ENCODE peak calls at places on chromosomes 12 and 14, in nine cellular contexts. T, J, M, D, S, F, I, Y and C are unnamed samples.

GRCh38 chr12:8532045-8532444 is 8.7 kb downstream of the CLEC4E start:
- DNase-seq in I (no peak), J (no peak), Y (no peak), S (no peak), M (no peak), T (no peak), F (no peak), D (no peak), C (no peak)

GRCh38 chr14:23513466-23514008 is 38.0 kb downstream of the ZFHX2 start:
- DNase-seq in F (no peak), J (no peak), D (no peak), Y (no peak), S (no peak), I (no peak), M (no peak), T (no peak), C (no peak)

GRCh38 chr14:97707603-97708002 is 910.4 kb downstream of the VRK1 start:
- DNase-seq in F (no peak), D (no peak), I (no peak), Y (no peak), M (no peak), J (no peak), S (no peak), T (no peak), C (no peak)

GRCh38 chr12:110846615-110847566 is at the start of gene CCDC63:
- DNase-seq in F (peak), D (peak), T (peak), S (peak), M (peak), J (peak), Y (peak), I (peak), C (no peak)

GRCh38 chr14:22487941-22488340 is 101.1 kb downstream of the DAD1 start:
- DNase-seq in J (no peak), T (no peak), I (no peak), F (no peak), M (no peak), S (no peak), D (no peak), Y (no peak), C (no peak)

GRCh38 chr14:37253905-37254304 is 56.2 kb downstream of the MIPOL1 start:
- DNase-seq in J (no peak), D (peak), T (no peak), Y (no peak), F (peak), S (no peak), I (peak), M (peak), C (no peak)

GRCh38 chr14:26856832-26857508 is 259.1 kb upstream of the NOVA1 start:
- DNase-seq in S (no peak), M (no peak), Y (no peak), J (no peak), I (peak), T (no peak), D (peak), F (no peak), C (no peak)

GRCh38 chr14:102197317-102197850 is 57.7 kb downstream of the WDR20 start:
- DNase-seq in D (peak), J (no peak), F (no peak), I (no peak), Y (no peak), T (no peak), S (no peak), M (no peak), C (no peak)

GRCh38 chr12:57839996-57840395 is 6.5 kb downstream of the CTDSP2 start:
- DNase-seq in T (no peak), I (peak), M (no peak), S (no peak), Y (peak), J (no peak), F (no peak), D (no peak), C (no peak)
- H3K4me3 ChIP-seq in T (no peak), I (no peak), M (no peak), S (no peak), Y (peak), J (no peak), F (no peak), D (peak), C (no peak)

DNA sequence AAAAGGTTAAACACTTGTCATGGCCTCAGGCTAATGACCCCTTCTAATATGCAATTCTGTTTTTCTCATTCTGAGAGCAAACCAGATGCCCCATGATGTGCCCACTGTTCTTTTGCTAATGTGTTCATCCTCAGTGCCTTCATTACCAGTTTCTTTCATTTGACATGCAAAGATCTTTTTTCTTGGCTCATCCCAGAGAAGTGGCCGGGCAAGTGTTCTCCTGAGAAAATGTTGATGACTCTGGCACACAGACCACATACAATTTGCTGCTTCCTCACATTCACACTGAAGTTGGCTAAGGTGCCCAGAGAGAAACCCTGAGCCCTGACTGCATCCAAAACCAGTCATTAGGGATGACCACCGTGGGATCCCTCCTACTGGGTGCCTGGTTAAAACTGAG is 833.3 kb downstream of the DIO2 start:
- DNase-seq in Y (no peak), D (no peak), S (no peak), J (no peak), M (no peak), T (no peak), F (no peak), I (no peak), C (no peak)
- H3K4me3 ChIP-seq in Y (no peak), D (no peak), S (no peak), J (no peak), M (no peak), T (no peak), F (no peak), I (no peak), C (no peak)

GRCh38 chr12:124743479-124744272 is 120.0 kb downstream of the SCARB1 start:
- DNase-seq in M (no peak), S (no peak), J (no peak), D (no peak), Y (no peak), I (no peak), T (no peak), F (no peak), C (no peak)

GRCh38 chr12:124742702-124743101 is 121.0 kb downstream of the SCARB1 start:
- DNase-seq in I (no peak), Y (no peak), J (no peak), D (no peak), M (no peak), F (no peak), S (no peak), T (no peak), C (no peak)

GRCh38 chr12:124740691-124741137 is 123.0 kb downstream of the SCARB1 start:
- DNase-seq in Y (peak), I (no peak), S (no peak), F (peak), D (peak), T (no peak), J (peak), M (no peak), C (no peak)

GRCh38 chr12:124741211-124741610 is 122.5 kb downstream of the SCARB1 start:
- DNase-seq in I (no peak), M (no peak), J (no peak), Y (no peak), S (no peak), T (no peak), F (no peak), D (no peak), C (no peak)

DNA sequence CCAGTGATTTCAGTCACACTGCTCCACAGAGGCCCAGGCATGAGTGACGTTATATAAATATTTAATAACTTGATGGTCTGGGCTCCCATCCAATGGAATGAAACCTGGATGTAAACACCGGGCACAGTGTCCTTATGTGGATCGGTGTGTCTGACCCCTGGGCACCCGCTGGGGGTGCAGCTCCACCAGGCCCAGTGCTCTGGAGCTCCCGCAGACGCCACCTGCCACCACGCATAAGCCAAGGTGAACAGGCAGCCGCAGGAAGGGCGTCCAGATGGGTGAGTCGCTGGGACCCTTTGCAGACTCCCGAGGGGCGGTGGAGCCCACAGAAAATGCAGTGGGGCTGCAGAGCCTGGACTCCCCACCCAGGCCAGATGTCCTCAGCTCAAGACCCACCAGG is 121.6 kb downstream of the SCARB1 start:
- DNase-seq in J (no peak), I (no peak), F (no peak), M (no peak), Y (no peak), D (no peak), T (peak), S (no peak), C (peak)
- H3K4me3 ChIP-seq in J (no peak), I (no peak), F (no peak), M (no peak), Y (no peak), D (no peak), T (no peak), S (no peak), C (no peak)

DNA sequence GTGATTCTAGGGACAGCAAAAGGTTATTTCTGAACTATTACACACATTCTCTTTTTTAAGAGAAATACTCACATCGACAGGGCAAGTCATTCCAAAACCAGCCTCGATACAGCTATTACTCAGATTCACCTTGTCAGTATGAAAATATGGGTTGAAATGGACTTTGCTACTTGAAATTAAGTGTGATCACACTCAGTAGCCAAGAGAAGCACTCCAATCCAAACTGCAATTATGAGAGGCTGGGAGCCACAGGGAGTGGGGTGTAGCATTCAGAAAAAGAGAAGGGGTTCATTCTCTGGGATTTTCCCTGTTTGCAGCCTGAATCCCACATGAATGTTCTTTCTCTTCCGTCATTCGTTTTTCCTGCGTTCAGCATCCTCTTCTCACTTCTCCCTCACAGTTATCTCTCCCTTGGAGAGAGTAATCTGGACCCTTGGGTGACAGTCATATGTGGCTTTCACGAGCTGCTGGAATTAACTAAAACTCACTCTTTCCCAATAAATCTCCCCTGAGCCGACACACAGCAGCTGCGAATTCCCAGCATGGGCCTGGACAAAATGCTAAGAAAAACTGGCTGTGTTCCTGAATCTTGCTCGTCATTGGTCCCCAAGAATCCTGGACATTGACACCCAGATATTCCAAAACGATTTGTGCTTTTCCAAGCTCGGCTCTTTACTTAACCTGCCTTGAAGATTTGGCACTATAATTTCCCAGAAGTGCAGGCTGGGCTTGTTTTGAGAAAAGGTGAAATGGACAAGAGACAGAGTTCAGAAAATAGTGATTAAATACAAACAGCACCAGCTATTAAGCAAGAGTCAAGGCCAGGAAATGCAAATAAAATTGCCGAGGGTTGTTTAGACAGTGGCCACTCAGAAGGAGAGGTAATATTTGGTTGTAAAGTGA is 199.5 kb upstream of the PLEKHG7 start:
- DNase-seq in Y (no peak), I (peak), J (peak), T (no peak), F (no peak), M (no peak), S (no peak), D (peak), C (no peak)
- H3K4me3 ChIP-seq in Y (peak), I (no peak), J (peak), T (no peak), F (peak), M (no peak), S (no peak), D (no peak), C (no peak)